ENCODE peak calls at places on chromosomes 12 and 14, in nine cellular contexts. Z is NT2/D1; K is NCI-H1417; S is activated T-helper 1 cell treated with anti-CD3 and anti-CD28 coated beads, Interleukin-2, amount 50 U/mL, for 16 hours; X is mucosa of descending colon; B is effector memory CD4-positive, alpha-beta T cell; Y is skeletal muscle cell; Q is HuH-7; I is kidney glomerular epithelial cell. V is an unnamed sample.

GRCh38 chr12:109718390-109718789 is 4.8 kb downstream of the FAM222A start:
- DNase-seq in Z (peak), K (peak), S (no peak), X (peak), B (no peak), Y (no peak), Q (no peak), I (no peak), V (peak)

GRCh38 chr12:1439687-1440086 is 154.7 kb downstream of the FBXL14 start:
- DNase-seq in Z (no peak), K (no peak), S (no peak), X (no peak), B (no peak), Y (no peak), Q (no peak), I (no peak), V (no peak)

GRCh38 chr12:121490401-121491257 is 90.2 kb downstream of the KDM2B start:
- DNase-seq in Z (no peak), K (peak), S (no peak), X (no peak), B (no peak), Y (no peak), Q (no peak), I (no peak), V (no peak)

GRCh38 chr14:49853572-49854375 is 1.2 kb upstream of the NEMF start:
- DNase-seq in Z (no peak), K (no peak), S (peak), X (peak), B (peak), Y (peak), Q (no peak), I (peak), V (peak)

GRCh38 chr14:32596390-32596789 is 267.3 kb downstream of the AKAP6 start:
- DNase-seq in Z (no peak), K (no peak), S (no peak), X (no peak), B (no peak), Y (no peak), Q (no peak), I (no peak), V (no peak)

GRCh38 chr14:64303471-64303917 is 9.3 kb upstream of the ESR2 start:
- DNase-seq in Z (peak), K (peak), S (no peak), X (no peak), B (no peak), Y (no peak), Q (peak), I (peak), V (peak)

GRCh38 chr14:104297721-104298401 is 159.5 kb downstream of the KIF26A start:
- DNase-seq in Z (no peak), K (no peak), S (no peak), X (peak), B (no peak), Y (no peak), Q (no peak), I (no peak), V (no peak)

GRCh38 chr12:32499048-32499447 is 99.7 kb downstream of the FGD4 start:
- DNase-seq in Z (no peak), K (peak), S (no peak), X (no peak), B (no peak), Y (no peak), Q (no peak), I (no peak), V (no peak)

GRCh38 chr14:99944241-99944651 is 121.0 kb upstream of the EVL start:
- DNase-seq in Z (no peak), K (no peak), S (no peak), X (peak), B (no peak), Y (no peak), Q (no peak), I (no peak), V (no peak)

GRCh38 chr14:101359221-101360044 is 201.9 kb upstream of the DIO3 start:
- DNase-seq in Z (no peak), K (no peak), S (no peak), X (no peak), B (no peak), Y (no peak), Q (no peak), I (no peak), V (no peak)

GRCh38 chr12:117643971-117644370 is 282.5 kb upstream of the NOS1 start:
- DNase-seq in Z (no peak), K (no peak), S (no peak), X (no peak), B (no peak), Y (no peak), Q (no peak), I (no peak), V (no peak)

GRCh38 chr12:57632369-57632897 is 568 bp downstream of the B4GALNT1 start:
- DNase-seq in Z (no peak), K (peak), S (no peak), X (no peak), B (no peak), Y (no peak), Q (peak), I (no peak), V (no peak)

GRCh38 chr14:70563417-70563816 is 28.6 kb upstream of the ADAM20 start:
- DNase-seq in Z (no peak), K (no peak), S (no peak), X (no peak), B (no peak), Y (no peak), Q (no peak), I (no peak), V (no peak)

GRCh38 chr14:81221579-81222102 is 882 bp upstream of the GTF2A1 start:
- DNase-seq in Z (no peak), K (peak), S (no peak), X (no peak), B (no peak), Y (no peak), Q (no peak), I (no peak), V (no peak)

GRCh38 chr14:55146425-55146824 is 17.4 kb downstream of the LGALS3 start:
- DNase-seq in Z (no peak), K (no peak), S (no peak), X (no peak), B (no peak), Y (no peak), Q (no peak), I (no peak), V (no peak)

GRCh38 chr12:132392389-132393244 is 63.2 kb upstream of the GALNT9 start:
- DNase-seq in Z (no peak), K (no peak), S (no peak), X (no peak), B (no peak), Y (no peak), Q (no peak), I (no peak), V (no peak)

GRCh38 chr14:72948481-72949138 is 22.3 kb downstream of the DCAF4 start:
- DNase-seq in Z (peak), K (peak), S (peak), X (peak), B (peak), Y (no peak), Q (peak), I (peak), V (peak)

GRCh38 chr12:15435597-15435996 is 113.3 kb downstream of the PTPRO start:
- DNase-seq in Z (no peak), K (no peak), S (no peak), X (no peak), B (no peak), Y (no peak), Q (no peak), I (no peak), V (no peak)

GRCh38 chr14:24329073-24329663 is 5.7 kb downstream of the ADCY4 start:
- DNase-seq in Z (no peak), K (no peak), S (no peak), X (no peak), B (no peak), Y (no peak), Q (no peak), I (no peak), V (no peak)

GRCh38 chr12:6375269-6376078 is at the start of gene SCNN1A:
- DNase-seq in Z (peak), K (peak), S (no peak), X (peak), B (no peak), Y (no peak), Q (no peak), I (no peak), V (no peak)